ENCODE peak calls at places on chromosomes 16 and 17, in four cellular contexts. Q, D, Z and L are unnamed samples.

GRCh38 chr17:8940866-8941471 is 24.5 kb downstream of the PIK3R5 start:
- DNase-seq in Q (no peak), D (no peak), Z (no peak), L (no peak)

GRCh38 chr16:14307623-14308356 is 236.7 kb downstream of the MRTFB start:
- DNase-seq in Q (no peak), D (no peak), Z (no peak), L (no peak)

GRCh38 chr17:78818932-78819331 is 21.7 kb downstream of the USP36 start:
- DNase-seq in Q (no peak), D (no peak), Z (no peak), L (no peak)

GRCh38 chr16:12242516-12242915 is 266.0 kb downstream of the SNX29 start:
- DNase-seq in Q (no peak), D (no peak), Z (no peak), L (no peak)

GRCh38 chr16:48276102-48276501 is 28.8 kb upstream of the ABCC11 start:
- DNase-seq in Q (no peak), D (peak; percentile 58), Z (no peak), L (no peak)

GRCh38 chr16:24036614-24037013 is 200.8 kb downstream of the PRKCB start:
- DNase-seq in Q (no peak), D (peak; percentile 75), Z (no peak), L (no peak)

GRCh38 chr17:21419299-21420239 is 43.4 kb downstream of the KCNJ12 start:
- DNase-seq in Q (no peak), D (no peak), Z (peak; percentile 49), L (no peak)

GRCh38 chr17:77300016-77300686 is 159.4 kb downstream of the SEC14L1 start:
- DNase-seq in Q (no peak), D (peak; percentile 51), Z (no peak), L (no peak)

GRCh38 chr16:27364493-27365141 is 37.4 kb upstream of the IL21R start:
- DNase-seq in Q (no peak), D (peak; percentile 82), Z (no peak), L (no peak)

GRCh38 chr17:2101448-2102257 is 46.8 kb downstream of the HIC1 start:
- DNase-seq in Q (peak; percentile 81), D (no peak), Z (no peak), L (peak; percentile 48)

GRCh38 chr17:14334919-14335318 is 34.0 kb downstream of the HS3ST3B1 start:
- DNase-seq in Q (no peak), D (no peak), Z (no peak), L (no peak)

GRCh38 chr16:68445458-68445857 is 2.9 kb downstream of the SMPD3 start:
- DNase-seq in Q (no peak), D (no peak), Z (no peak), L (no peak)

GRCh38 chr16:80974649-80975376 is 31.9 kb downstream of the CMC2 start:
- DNase-seq in Q (no peak), D (no peak), Z (no peak), L (no peak)

GRCh38 chr16:51149721-51150158 is 1.3 kb downstream of the SALL1 start:
- DNase-seq in Q (no peak), D (no peak), Z (no peak), L (no peak)

GRCh38 chr16:51150159-51150893 is 744 bp downstream of the SALL1 start:
- DNase-seq in Q (no peak), D (no peak), Z (no peak), L (no peak)

GRCh38 chr16:51148674-51149228 is 2.3 kb downstream of the SALL1 start:
- DNase-seq in Q (no peak), D (no peak), Z (no peak), L (no peak)

GRCh38 chr16:51147776-51148673 is 3.0 kb downstream of the SALL1 start:
- DNase-seq in Q (no peak), D (no peak), Z (no peak), L (no peak)

DNA sequence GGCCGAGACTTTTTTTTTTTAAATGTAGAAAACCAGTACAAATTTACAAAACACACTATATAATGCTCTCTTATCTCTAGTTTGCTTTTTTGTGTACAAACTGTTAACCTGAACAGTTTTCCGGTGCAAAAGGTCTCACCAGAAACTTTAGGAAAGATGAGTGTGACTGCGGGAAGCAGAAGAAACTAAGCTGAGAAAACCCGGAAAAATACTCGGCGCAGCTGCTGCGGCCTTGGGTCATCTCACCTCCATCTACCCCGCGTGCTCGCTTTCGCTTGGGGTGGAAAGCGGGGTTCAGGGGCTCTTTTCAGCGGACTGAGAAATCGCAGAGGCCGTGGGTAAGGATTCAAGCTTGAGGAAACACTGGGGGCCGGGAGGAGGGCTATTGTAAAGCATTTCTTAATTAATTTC is 1.8 kb downstream of the SALL1 start:
- DNase-seq in Q (no peak), D (no peak), Z (no peak), L (no peak)
- TF ChIP-seq CTCF in Q (no peak), D (no peak), Z (no peak), L (no peak)

GRCh38 chr16:30065112-30065942 is at the start of gene ALDOA:
- DNase-seq in Q (peak; percentile 97), D (peak; percentile 99), Z (peak; percentile 99), L (peak; percentile 94)
- TF ChIP-seq CTCF in Q (no peak), D (no peak), Z (no peak), L (no peak)

DNA sequence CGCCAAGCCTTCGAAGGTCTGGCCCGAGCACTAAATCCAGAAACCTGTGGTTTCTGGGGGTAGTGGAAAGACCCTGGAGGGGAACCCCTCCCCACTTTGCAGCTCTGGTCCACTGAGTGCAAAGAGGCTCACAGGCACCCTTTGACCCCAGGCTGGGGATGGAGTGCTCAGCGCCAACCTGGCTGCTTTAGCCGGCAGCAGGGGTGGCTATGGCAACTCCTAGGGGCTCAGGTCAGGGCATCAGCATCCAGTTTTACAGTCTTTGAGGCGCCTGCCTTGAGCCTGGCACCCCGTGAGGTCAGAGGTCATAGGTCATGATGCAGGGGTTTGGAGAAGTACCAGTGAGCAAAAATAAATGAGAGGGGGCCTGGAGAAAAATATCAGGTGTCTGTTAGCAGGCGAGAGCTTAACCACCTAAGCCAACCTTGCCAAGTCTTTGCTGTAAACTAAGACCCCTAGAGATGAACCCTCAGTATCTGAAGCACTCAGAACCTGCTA is 17.9 kb downstream of the CA7 start:
- DNase-seq in Q (no peak), D (no peak), Z (peak; percentile 40), L (no peak)
- TF ChIP-seq CTCF in Q (no peak), D (no peak), Z (no peak), L (no peak)

DNA sequence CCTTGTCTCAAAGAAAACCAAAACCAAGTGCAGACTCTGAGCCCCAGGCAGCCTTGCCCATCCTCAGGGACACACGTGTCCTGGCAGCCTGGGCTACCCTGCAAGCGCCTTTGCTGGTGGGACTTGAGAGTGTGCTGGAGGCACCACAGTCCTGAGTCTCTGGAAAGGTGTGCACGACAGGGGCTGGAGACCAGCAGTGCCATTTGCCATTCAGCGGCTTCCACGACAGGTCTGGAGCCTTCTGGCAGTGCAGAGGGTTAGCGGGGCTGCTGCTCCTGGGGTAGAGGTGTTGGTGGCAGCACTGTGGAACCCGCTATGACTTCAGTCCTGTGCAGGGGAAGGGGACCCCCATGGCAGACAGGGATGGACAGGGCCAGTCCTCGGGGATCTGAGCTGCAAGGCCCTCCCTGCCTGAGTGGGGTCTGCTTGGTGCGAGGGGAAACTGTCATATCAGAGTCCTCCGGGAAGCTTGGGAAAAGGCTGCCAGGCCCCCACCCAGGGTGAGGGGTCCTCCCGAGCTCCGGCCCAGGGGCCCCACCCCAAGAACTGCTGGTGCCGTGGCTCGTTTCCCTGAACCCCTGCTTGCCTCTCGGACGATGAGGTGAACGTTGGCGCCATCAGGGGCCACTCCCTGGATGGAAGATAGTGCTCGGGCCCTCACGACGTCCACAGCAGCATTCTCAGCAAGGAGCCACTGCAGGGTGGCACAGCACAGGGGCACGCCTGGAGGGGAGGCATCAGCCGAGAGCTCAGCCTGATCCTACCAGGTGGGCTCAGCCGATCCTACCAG is 6.8 kb downstream of the FAAP100 start:
- DNase-seq in Q (no peak), D (no peak), Z (no peak), L (no peak)
- TF ChIP-seq CTCF in Q (no peak), D (no peak), Z (no peak), L (no peak)

DNA sequence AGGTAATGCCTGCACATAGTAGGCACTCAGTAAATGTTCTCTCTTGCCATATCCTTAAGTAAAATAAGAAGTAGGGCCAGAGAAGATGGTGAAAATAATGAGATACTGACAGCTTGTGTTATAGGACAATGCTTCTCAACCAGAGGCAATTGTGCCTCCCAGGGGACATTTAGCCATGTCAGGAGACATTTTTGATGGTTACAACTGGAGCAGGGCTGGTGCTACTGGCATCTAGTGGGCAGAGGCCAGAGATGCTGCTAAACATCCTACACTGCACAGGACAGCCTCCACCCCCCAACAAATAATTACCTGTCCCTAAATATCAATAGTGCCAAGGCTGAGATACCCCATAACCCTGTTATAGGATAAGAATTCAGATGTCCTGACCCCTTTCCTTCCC is 1.7 kb downstream of the RAD51D start:
- DNase-seq in Q (no peak), D (no peak), Z (no peak), L (no peak)
- TF ChIP-seq CTCF in Q (no peak), D (no peak), Z (no peak), L (no peak)

GRCh38 chr16:62205459-62205858 is 169.2 kb upstream of the CDH8 start:
- DNase-seq in Q (no peak), D (no peak), Z (no peak), L (no peak)
- TF ChIP-seq CTCF in Q (no peak), D (no peak), Z (no peak), L (no peak)

GRCh38 chr16:51049678-51050378 is 101.2 kb downstream of the SALL1 start:
- DNase-seq in Q (no peak), D (no peak), Z (no peak), L (no peak)
- TF ChIP-seq CTCF in Q (no peak), D (no peak), Z (no peak), L (no peak)

DNA sequence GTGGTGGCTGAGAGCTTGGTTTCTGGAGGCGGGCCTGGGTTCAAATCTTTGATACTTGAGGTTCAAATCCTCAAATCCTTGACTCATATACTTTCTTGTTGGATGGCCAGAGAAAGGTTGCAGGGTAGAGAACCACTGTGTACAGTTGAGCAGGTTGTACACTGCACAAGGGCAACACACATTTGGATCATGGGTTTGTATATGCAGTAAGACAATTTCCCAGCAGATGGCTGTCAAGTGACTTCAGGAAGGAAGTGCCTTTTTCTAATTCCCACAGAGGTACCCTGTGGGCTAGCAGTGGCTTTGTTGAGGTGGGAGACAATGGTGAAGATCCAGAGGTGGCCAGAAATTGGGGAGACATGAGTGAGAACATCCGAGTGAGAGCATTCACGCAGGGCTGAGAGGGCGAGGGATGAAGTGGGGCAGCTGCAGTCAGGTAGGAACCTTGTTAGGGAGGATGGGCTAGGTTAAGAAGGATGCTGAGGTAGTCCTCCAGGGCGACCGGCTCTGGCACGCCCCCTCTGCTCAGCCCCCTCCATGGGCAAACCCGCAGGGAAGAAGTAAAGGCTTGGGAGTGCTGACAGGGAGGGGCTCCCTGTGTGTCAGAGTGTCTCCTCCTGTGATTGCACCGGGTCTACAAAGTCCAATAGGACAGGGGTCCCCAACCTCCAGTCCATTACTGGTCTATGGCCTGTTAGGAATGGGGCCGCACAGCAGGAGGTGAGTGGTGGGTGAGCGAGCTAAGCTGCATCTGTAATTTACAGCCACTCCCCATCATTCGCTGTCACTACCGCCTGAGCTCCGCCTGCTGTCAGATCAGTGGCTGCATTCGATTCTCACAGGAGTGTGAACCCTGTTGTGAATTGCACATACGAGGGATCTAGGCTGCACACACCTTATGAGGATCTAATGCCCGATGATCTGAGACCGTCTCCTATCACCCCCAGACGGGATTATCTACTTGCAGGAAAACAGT is 2.7 kb downstream of the C16orf89 start:
- DNase-seq in Q (no peak), D (no peak), Z (peak; percentile 50), L (no peak)
- TF ChIP-seq CTCF in Q (no peak), D (no peak), Z (no peak), L (no peak)

GRCh38 chr17:601462-602303 is 113.0 kb downstream of the VPS53 start:
- DNase-seq in Q (no peak), D (peak; percentile 64), Z (peak; percentile 73), L (no peak)
- TF ChIP-seq CTCF in Q (no peak), D (no peak), Z (no peak), L (no peak)